ENCODE peak calls at places on chromosomes 3 and 15, in five cellular contexts. One of them, this sample, is unnamed.
A peak's percentile ranks its signal among the peaks of the same experiment; 100 is the strongest.

GRCh38 chr15:42226648-42227047 is 18.5 kb upstream of the VPS39 start:
- DNase-seq in caudate nucleus: peak; percentile 15
- DNase-seq in effector memory CD4-positive, alpha-beta T cell: no peak
- DNase-seq in cardiac muscle cell: no peak
- DNase-seq in left lung: no peak
- DNase-seq in this sample: peak; percentile 59

GRCh38 chr3:119597548-119598288 is at the start of gene PLA1A:
- DNase-seq in effector memory CD4-positive, alpha-beta T cell: no peak
- DNase-seq in left lung: no peak
- DNase-seq in caudate nucleus: no peak
- DNase-seq in cardiac muscle cell: no peak
- DNase-seq in this sample: no peak

GRCh38 chr3:44045476-44046275 is 196.0 kb upstream of the TOPAZ1 start:
- DNase-seq in effector memory CD4-positive, alpha-beta T cell: no peak
- DNase-seq in caudate nucleus: no peak
- DNase-seq in left lung: peak; percentile 64
- DNase-seq in cardiac muscle cell: no peak
- DNase-seq in this sample: no peak

GRCh38 chr3:71244153-71245051 is 339.1 kb downstream of the FOXP1 start:
- DNase-seq in cardiac muscle cell: peak; percentile 90
- DNase-seq in caudate nucleus: peak; percentile 25
- DNase-seq in effector memory CD4-positive, alpha-beta T cell: no peak
- DNase-seq in left lung: no peak
- DNase-seq in this sample: no peak

GRCh38 chr3:52153389-52154096 is 680 bp downstream of the POC1A start:
- DNase-seq in cardiac muscle cell: peak; percentile 16
- DNase-seq in caudate nucleus: no peak
- DNase-seq in effector memory CD4-positive, alpha-beta T cell: no peak
- DNase-seq in left lung: no peak
- DNase-seq in this sample: no peak

GRCh38 chr3:173732237-173732636 is 334.7 kb downstream of the NLGN1 start:
- DNase-seq in left lung: no peak
- DNase-seq in cardiac muscle cell: no peak
- DNase-seq in effector memory CD4-positive, alpha-beta T cell: no peak
- DNase-seq in caudate nucleus: no peak
- DNase-seq in this sample: no peak

GRCh38 chr15:64019764-64020163 is 26.5 kb downstream of the DAPK2 start:
- DNase-seq in left lung: peak; percentile 67
- DNase-seq in effector memory CD4-positive, alpha-beta T cell: no peak
- DNase-seq in caudate nucleus: no peak
- DNase-seq in cardiac muscle cell: no peak
- DNase-seq in this sample: no peak

GRCh38 chr3:120348065-120348980 is 831 bp downstream of the LRRC58 start:
- DNase-seq in caudate nucleus: no peak
- DNase-seq in cardiac muscle cell: no peak
- DNase-seq in left lung: no peak
- DNase-seq in effector memory CD4-positive, alpha-beta T cell: peak; percentile 40
- DNase-seq in this sample: peak; percentile 12

GRCh38 chr3:155745795-155746550 is 1.1 kb upstream of the PLCH1 start:
- DNase-seq in effector memory CD4-positive, alpha-beta T cell: no peak
- DNase-seq in caudate nucleus: no peak
- DNase-seq in left lung: peak; percentile 55
- DNase-seq in cardiac muscle cell: peak; percentile 10
- DNase-seq in this sample: no peak

GRCh38 chr15:99322643-99323405 is 71.5 kb downstream of the LRRC28 start:
- DNase-seq in cardiac muscle cell: no peak
- DNase-seq in caudate nucleus: no peak
- DNase-seq in effector memory CD4-positive, alpha-beta T cell: no peak
- DNase-seq in left lung: no peak
- DNase-seq in this sample: no peak

GRCh38 chr15:99324700-99325099 is 73.4 kb downstream of the LRRC28 start:
- DNase-seq in cardiac muscle cell: no peak
- DNase-seq in effector memory CD4-positive, alpha-beta T cell: no peak
- DNase-seq in caudate nucleus: no peak
- DNase-seq in left lung: no peak
- DNase-seq in this sample: no peak

GRCh38 chr15:99321477-99321876 is 70.2 kb downstream of the LRRC28 start:
- DNase-seq in caudate nucleus: no peak
- DNase-seq in left lung: no peak
- DNase-seq in effector memory CD4-positive, alpha-beta T cell: no peak
- DNase-seq in cardiac muscle cell: no peak
- DNase-seq in this sample: no peak

GRCh38 chr15:99326235-99326634 is 75.0 kb downstream of the LRRC28 start:
- DNase-seq in cardiac muscle cell: no peak
- DNase-seq in effector memory CD4-positive, alpha-beta T cell: no peak
- DNase-seq in caudate nucleus: no peak
- DNase-seq in left lung: no peak
- DNase-seq in this sample: no peak

GRCh38 chr15:99324082-99324620 is 72.9 kb downstream of the LRRC28 start:
- DNase-seq in left lung: no peak
- DNase-seq in cardiac muscle cell: peak; percentile 59
- DNase-seq in caudate nucleus: no peak
- DNase-seq in effector memory CD4-positive, alpha-beta T cell: no peak
- DNase-seq in this sample: no peak
- H3K27ac ChIP-seq in left lung: peak overlapping the region; percentile 10
- H3K27ac ChIP-seq in cardiac muscle cell: peak overlapping the region; percentile 84
- H3K27ac ChIP-seq in caudate nucleus: no peak overlapping the region
- H3K27ac ChIP-seq in effector memory CD4-positive, alpha-beta T cell: no peak overlapping the region
- H3K27ac ChIP-seq in this sample: no peak overlapping the region

GRCh38 chr15:71114066-71114680 is 1.1 kb upstream of the THSD4 start:
- DNase-seq in effector memory CD4-positive, alpha-beta T cell: no peak
- DNase-seq in caudate nucleus: no peak
- DNase-seq in left lung: no peak
- DNase-seq in cardiac muscle cell: no peak
- DNase-seq in this sample: no peak
- H3K27ac ChIP-seq in effector memory CD4-positive, alpha-beta T cell: no peak overlapping the region
- H3K27ac ChIP-seq in caudate nucleus: no peak overlapping the region
- H3K27ac ChIP-seq in left lung: peak overlapping the region; percentile 63
- H3K27ac ChIP-seq in cardiac muscle cell: no peak overlapping the region
- H3K27ac ChIP-seq in this sample: no peak overlapping the region

GRCh38 chr15:65392368-65392767 is 14.6 kb upstream of the IGDCC3 start:
- DNase-seq in cardiac muscle cell: no peak
- DNase-seq in caudate nucleus: no peak
- DNase-seq in effector memory CD4-positive, alpha-beta T cell: no peak
- DNase-seq in left lung: no peak
- DNase-seq in this sample: no peak
- H3K27ac ChIP-seq in cardiac muscle cell: no peak overlapping the region
- H3K27ac ChIP-seq in caudate nucleus: no peak overlapping the region
- H3K27ac ChIP-seq in effector memory CD4-positive, alpha-beta T cell: no peak overlapping the region
- H3K27ac ChIP-seq in left lung: no peak overlapping the region
- H3K27ac ChIP-seq in this sample: no peak overlapping the region

DNA sequence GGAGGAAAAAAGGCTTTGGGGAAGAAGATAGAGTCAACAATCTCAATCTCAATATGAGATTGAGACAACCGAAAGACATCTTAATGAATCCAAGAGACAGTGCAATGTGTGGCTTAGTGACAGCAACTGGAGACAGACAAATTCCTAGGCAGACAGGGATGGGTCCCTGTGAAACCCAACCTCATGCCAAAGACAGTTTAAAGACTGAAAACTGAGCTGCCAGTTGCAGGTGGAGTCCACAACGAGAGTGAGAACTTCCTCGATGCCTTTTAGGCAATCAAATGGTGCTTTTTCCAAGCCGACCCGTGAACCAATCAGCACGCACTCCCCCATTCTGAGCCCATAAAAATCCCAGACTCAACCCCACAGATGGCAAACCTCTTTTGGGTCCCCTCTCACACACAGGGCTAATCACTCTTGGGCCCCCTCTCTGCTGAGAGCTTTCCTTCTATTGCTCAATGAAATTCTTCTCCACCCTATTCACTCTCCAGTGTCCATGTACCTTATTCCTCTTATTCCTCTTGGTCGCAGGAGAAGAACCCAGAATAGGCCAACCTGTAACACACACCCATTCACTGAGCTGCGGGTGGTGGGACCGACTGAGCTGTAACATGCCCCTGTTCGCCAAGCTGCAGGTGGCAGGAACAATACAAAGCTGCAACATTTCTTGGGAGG is 34.8 kb downstream of the ZMAT3 start:
- DNase-seq in cardiac muscle cell: no peak
- DNase-seq in caudate nucleus: no peak
- DNase-seq in effector memory CD4-positive, alpha-beta T cell: no peak
- DNase-seq in left lung: no peak
- DNase-seq in this sample: no peak
- H3K27ac ChIP-seq in cardiac muscle cell: no peak overlapping the region
- H3K27ac ChIP-seq in caudate nucleus: no peak overlapping the region
- H3K27ac ChIP-seq in effector memory CD4-positive, alpha-beta T cell: peak overlapping the region; percentile 50
- H3K27ac ChIP-seq in left lung: no peak overlapping the region
- H3K27ac ChIP-seq in this sample: peak overlapping the region; percentile 41

DNA sequence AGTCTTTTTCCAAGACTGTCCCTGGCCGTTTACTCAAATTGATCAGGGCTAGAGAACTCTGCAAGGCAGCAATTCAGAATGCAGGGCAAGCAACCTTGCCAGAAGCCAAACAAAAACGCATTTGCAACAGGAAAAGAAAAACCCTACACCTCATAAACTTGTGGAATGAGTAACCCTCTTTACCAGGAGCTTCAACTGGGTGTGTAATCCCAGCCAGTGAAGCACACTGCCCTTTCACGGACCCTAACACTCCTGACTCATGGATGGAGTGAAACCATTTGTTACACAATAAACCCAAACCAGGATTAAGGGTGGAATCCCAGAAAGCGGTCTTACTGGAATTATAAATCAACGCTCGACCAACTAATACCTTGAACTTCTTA is 14.8 kb upstream of the LDHAL6B start:
- DNase-seq in caudate nucleus: no peak
- DNase-seq in left lung: no peak
- DNase-seq in cardiac muscle cell: peak; percentile 85
- DNase-seq in effector memory CD4-positive, alpha-beta T cell: no peak
- DNase-seq in this sample: no peak
- H3K27ac ChIP-seq in caudate nucleus: no peak overlapping the region
- H3K27ac ChIP-seq in left lung: no peak overlapping the region
- H3K27ac ChIP-seq in cardiac muscle cell: no peak overlapping the region
- H3K27ac ChIP-seq in effector memory CD4-positive, alpha-beta T cell: no peak overlapping the region
- H3K27ac ChIP-seq in this sample: peak overlapping the region; percentile 30

GRCh38 chr3:178058629-178059028 is 477.6 kb upstream of the KCNMB2 start:
- DNase-seq in effector memory CD4-positive, alpha-beta T cell: no peak
- DNase-seq in cardiac muscle cell: no peak
- DNase-seq in left lung: no peak
- DNase-seq in caudate nucleus: no peak
- DNase-seq in this sample: no peak

GRCh38 chr3:178059836-178060235 is 476.4 kb upstream of the KCNMB2 start:
- DNase-seq in effector memory CD4-positive, alpha-beta T cell: no peak
- DNase-seq in left lung: no peak
- DNase-seq in caudate nucleus: no peak
- DNase-seq in cardiac muscle cell: no peak
- DNase-seq in this sample: no peak

GRCh38 chr3:178059124-178059523 is 477.1 kb upstream of the KCNMB2 start:
- DNase-seq in effector memory CD4-positive, alpha-beta T cell: no peak
- DNase-seq in left lung: no peak
- DNase-seq in cardiac muscle cell: peak; percentile 68
- DNase-seq in caudate nucleus: no peak
- DNase-seq in this sample: no peak

GRCh38 chr3:178062126-178062525 is 474.1 kb upstream of the KCNMB2 start:
- DNase-seq in cardiac muscle cell: no peak
- DNase-seq in caudate nucleus: no peak
- DNase-seq in left lung: no peak
- DNase-seq in effector memory CD4-positive, alpha-beta T cell: no peak
- DNase-seq in this sample: no peak

GRCh38 chr3:178060406-178060805 is 475.8 kb upstream of the KCNMB2 start:
- DNase-seq in left lung: no peak
- DNase-seq in effector memory CD4-positive, alpha-beta T cell: no peak
- DNase-seq in cardiac muscle cell: peak; percentile 66
- DNase-seq in caudate nucleus: no peak
- DNase-seq in this sample: no peak
- H3K27ac ChIP-seq in left lung: peak overlapping the region; percentile 47
- H3K27ac ChIP-seq in effector memory CD4-positive, alpha-beta T cell: no peak overlapping the region
- H3K27ac ChIP-seq in cardiac muscle cell: no peak overlapping the region
- H3K27ac ChIP-seq in caudate nucleus: no peak overlapping the region
- H3K27ac ChIP-seq in this sample: peak overlapping the region; percentile 78

GRCh38 chr15:40249477-40250303 is 10.8 kb downstream of the PAK6 start:
- DNase-seq in cardiac muscle cell: peak; percentile 26
- DNase-seq in effector memory CD4-positive, alpha-beta T cell: no peak
- DNase-seq in caudate nucleus: no peak
- DNase-seq in left lung: peak; percentile 21
- DNase-seq in this sample: no peak
- H3K27ac ChIP-seq in cardiac muscle cell: no peak overlapping the region
- H3K27ac ChIP-seq in effector memory CD4-positive, alpha-beta T cell: no peak overlapping the region
- H3K27ac ChIP-seq in caudate nucleus: no peak overlapping the region
- H3K27ac ChIP-seq in left lung: no peak overlapping the region
- H3K27ac ChIP-seq in this sample: no peak overlapping the region

GRCh38 chr3:14538451-14539088 is 1.6 kb downstream of the GRIP2 start:
- DNase-seq in left lung: no peak
- DNase-seq in cardiac muscle cell: no peak
- DNase-seq in caudate nucleus: no peak
- DNase-seq in effector memory CD4-positive, alpha-beta T cell: no peak
- DNase-seq in this sample: no peak
- H3K27ac ChIP-seq in left lung: no peak overlapping the region
- H3K27ac ChIP-seq in cardiac muscle cell: no peak overlapping the region
- H3K27ac ChIP-seq in caudate nucleus: no peak overlapping the region
- H3K27ac ChIP-seq in effector memory CD4-positive, alpha-beta T cell: no peak overlapping the region
- H3K27ac ChIP-seq in this sample: no peak overlapping the region

GRCh38 chr3:171770689-171771620 is 39.3 kb downstream of the PLD1 start:
- DNase-seq in cardiac muscle cell: peak; percentile 93
- DNase-seq in caudate nucleus: no peak
- DNase-seq in effector memory CD4-positive, alpha-beta T cell: no peak
- DNase-seq in left lung: no peak
- DNase-seq in this sample: no peak
- H3K27ac ChIP-seq in cardiac muscle cell: peak overlapping the region; percentile 66
- H3K27ac ChIP-seq in caudate nucleus: peak overlapping the region; percentile 48
- H3K27ac ChIP-seq in effector memory CD4-positive, alpha-beta T cell: no peak overlapping the region
- H3K27ac ChIP-seq in left lung: peak overlapping the region; percentile 60
- H3K27ac ChIP-seq in this sample: peak overlapping the region; percentile 52

This sample was measured in dorsolateral prefrontal cortex.